ENCODE peak calls at places on chromosomes 6 and 20, in seven cellular contexts. B, W, I, M, Q, A and C are unnamed samples. For H3K36me3, the result is how much of the 10 kb centered on the place peaks cover.

GRCh38 chr6:131754088-131754487 is 43.3 kb upstream of the CTAGE9 start:
- DNase-seq in B (no peak), M (no peak), Q (no peak), W (no peak), A (no peak), I (no peak), C (no peak)

GRCh38 chr20:33656783-33657703 is 5.1 kb upstream of the C20orf144 start:
- DNase-seq in B (peak), Q (peak), A (no peak), I (no peak), M (no peak), W (no peak), C (no peak)

GRCh38 chr20:568097-568864 is 24.7 kb upstream of the CSNK2A1 start:
- DNase-seq in B (no peak), A (no peak), W (peak), M (no peak), Q (no peak), I (no peak), C (no peak)

GRCh38 chr6:110589865-110590513 is 113.6 kb upstream of the SLC22A16 start:
- DNase-seq in M (no peak), Q (no peak), B (no peak), W (no peak), I (no peak), A (no peak), C (no peak)

GRCh38 chr6:100673641-100674040 is 207.5 kb downstream of the ASCC3 start:
- DNase-seq in I (no peak), A (no peak), Q (no peak), W (no peak), B (no peak), M (no peak), C (no peak)

GRCh38 chr20:24692429-24693190 is 223.2 kb downstream of the SYNDIG1 start:
- DNase-seq in A (peak), Q (no peak), M (no peak), I (no peak), B (peak), W (no peak), C (no peak)

GRCh38 chr6:150409576-150410066 is 40.8 kb downstream of the IYD start:
- DNase-seq in A (peak), M (no peak), I (peak), Q (peak), W (no peak), B (no peak), C (peak)

GRCh38 chr6:157808405-157808950 is 14.6 kb upstream of the SNX9 start:
- DNase-seq in Q (no peak), A (no peak), M (no peak), W (no peak), B (no peak), I (no peak), C (no peak)

GRCh38 chr20:62496525-62497218 is 20.9 kb upstream of the GATA5 start:
- DNase-seq in W (peak), B (no peak), I (peak), M (no peak), A (no peak), Q (no peak), C (no peak)

GRCh38 chr20:39829255-39829654 is 859.8 kb downstream of the MAFB start:
- DNase-seq in I (no peak), Q (no peak), W (no peak), M (peak), A (no peak), B (no peak), C (no peak)

GRCh38 chr20:21309678-21310467 is 6.7 kb downstream of the XRN2 start:
- DNase-seq in I (no peak), B (no peak), W (no peak), Q (no peak), A (no peak), M (no peak), C (no peak)

GRCh38 chr6:10014561-10014960 is 400.3 kb downstream of the TFAP2A start:
- DNase-seq in M (no peak), I (no peak), A (no peak), B (no peak), W (no peak), Q (no peak), C (no peak)

GRCh38 chr6:115932481-115932880 is 128.2 kb downstream of the FRK start:
- DNase-seq in Q (no peak), A (no peak), B (no peak), I (no peak), W (no peak), M (no peak), C (no peak)

GRCh38 chr6:140546640-140547039 is 1172.2 kb upstream of the CITED2 start:
- DNase-seq in Q (no peak), A (no peak), M (no peak), W (no peak), I (no peak), B (no peak), C (no peak)

GRCh38 chr6:87276624-87277023 is 45.8 kb upstream of the SMIM8 start:
- DNase-seq in I (no peak), M (no peak), A (no peak), Q (no peak), W (no peak), B (no peak), C (no peak)

GRCh38 chr20:51860015-51860882 is 57.9 kb upstream of the SALL4 start:
- DNase-seq in I (peak), M (no peak), A (no peak), Q (no peak), W (no peak), B (no peak), C (no peak)

GRCh38 chr6:20286968-20287565 is 74.8 kb upstream of the MBOAT1 start:
- DNase-seq in B (no peak), M (no peak), W (no peak), Q (no peak), A (no peak), I (no peak), C (no peak)

GRCh38 chr20:51966296-51966971 is 164.1 kb upstream of the SALL4 start:
- DNase-seq in Q (no peak), A (peak), B (peak), W (no peak), I (peak), M (peak), C (peak)

GRCh38 chr6:151958332-151958731 is 150.8 kb downstream of the ESR1 start:
- DNase-seq in Q (no peak), W (no peak), A (no peak), M (no peak), I (no peak), B (no peak), C (no peak)

GRCh38 chr6:161922631-161923119 is 648.8 kb upstream of the AGPAT4 start:
- DNase-seq in B (no peak), W (no peak), A (peak), Q (no peak), M (no peak), I (peak), C (peak)

GRCh38 chr6:30880563-30881252 is 3.6 kb upstream of the DDR1 start:
- DNase-seq in W (peak), M (no peak), B (no peak), I (no peak), A (no peak), Q (no peak), C (no peak)

GRCh38 chr6:14499309-14499708 is 381.7 kb downstream of the CD83 start:
- DNase-seq in B (no peak), I (no peak), W (no peak), Q (no peak), M (no peak), A (no peak), C (no peak)

GRCh38 chr20:50726955-50727791 is 4.2 kb upstream of the PARD6B start:
- DNase-seq in M (no peak), Q (no peak), B (no peak), I (no peak), W (no peak), A (no peak), C (no peak)

GRCh38 chr6:27161946-27162603 is 85.4 kb upstream of the PRSS16 start:
- DNase-seq in W (no peak), I (no peak), B (no peak), A (no peak), Q (no peak), M (no peak), C (no peak)

GRCh38 chr6:51273228-51273961 is 454.7 kb downstream of the TFAP2B start:
- DNase-seq in I (no peak), M (no peak), A (no peak), Q (no peak), B (no peak), W (no peak), C (no peak)

GRCh38 chr6:3349388-3350251 is 90.9 kb downstream of the PSMG4 start:
- DNase-seq in I (no peak), B (peak), M (no peak), Q (no peak), W (no peak), A (no peak), C (no peak)

GRCh38 chr6:157631388-157631787 is 191.7 kb upstream of the SNX9 start:
- DNase-seq in W (no peak), M (no peak), Q (no peak), B (peak), I (no peak), A (no peak), C (no peak)

GRCh38 chr20:8722277-8722928 is 346.5 kb upstream of the PLCB4 start:
- DNase-seq in W (no peak), Q (no peak), B (no peak), I (peak), A (no peak), M (no peak), C (peak)

GRCh38 chr20:41903614-41904013 is 285.4 kb upstream of the CHD6 start:
- DNase-seq in I (no peak), Q (no peak), W (no peak), B (no peak), M (no peak), A (no peak), C (no peak)

GRCh38 chr20:41897708-41898107 is 279.5 kb upstream of the CHD6 start:
- DNase-seq in Q (no peak), A (no peak), B (no peak), M (no peak), I (no peak), W (no peak), C (no peak)

GRCh38 chr20:41895633-41896032 is 277.5 kb upstream of the CHD6 start:
- DNase-seq in I (no peak), W (no peak), M (no peak), Q (no peak), B (no peak), A (no peak), C (no peak)

GRCh38 chr20:41905186-41905585 is 287.0 kb upstream of the CHD6 start:
- DNase-seq in M (no peak), Q (no peak), A (no peak), W (no peak), I (no peak), B (no peak), C (no peak)

DNA sequence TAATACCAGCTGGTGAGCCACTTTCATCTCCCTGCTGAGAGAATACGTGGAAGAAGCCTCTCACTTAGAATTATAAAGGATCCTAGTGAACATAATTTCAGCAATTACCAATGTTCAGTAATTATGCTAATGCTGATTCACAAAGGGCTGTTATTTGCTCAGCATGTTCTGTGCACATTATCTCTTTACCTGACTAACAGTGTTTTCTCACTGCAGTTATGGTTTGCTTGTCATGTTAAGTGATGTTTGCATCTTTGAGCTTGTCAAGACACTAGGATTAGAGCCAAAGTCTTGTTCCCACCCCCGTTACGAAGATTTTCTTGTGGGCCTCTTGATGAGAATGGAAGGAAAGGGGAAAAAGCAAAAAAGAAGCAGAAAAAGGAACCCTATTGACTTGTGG is 282.1 kb upstream of the CHD6 start:
- DNase-seq in I (no peak), M (no peak), A (no peak), B (no peak), Q (no peak), W (no peak), C (no peak)
- TF ChIP-seq EP300 in I (no peak), M (no peak), A (no peak), B (no peak), Q (no peak), W (no peak), C (no peak)

GRCh38 chr6:43021270-43022047 is at the start of gene RRP36:
- DNase-seq in M (no peak), W (peak), I (peak), B (peak), A (peak), Q (peak), C (peak)
- H3K36me3 ChIP-seq in M (under half), W (under half), I (under half), B (under half), A (under half), Q (under half), C (under half)

GRCh38 chr6:89353118-89353556 is 615 bp upstream of the UBE2J1 start:
- DNase-seq in W (no peak), A (no peak), B (no peak), M (no peak), Q (peak), I (no peak), C (no peak)

GRCh38 chr6:89353702-89354392 is 1.3 kb upstream of the UBE2J1 start:
- DNase-seq in M (no peak), B (no peak), Q (no peak), A (no peak), W (no peak), I (no peak), C (no peak)

GRCh38 chr6:89351632-89352328 is 742 bp downstream of the UBE2J1 start:
- DNase-seq in B (no peak), I (no peak), W (no peak), A (no peak), Q (no peak), M (no peak), C (no peak)

GRCh38 chr6:89350281-89351037 is 2.1 kb downstream of the UBE2J1 start:
- DNase-seq in M (no peak), A (no peak), W (no peak), B (no peak), I (no peak), Q (no peak), C (no peak)

DNA sequence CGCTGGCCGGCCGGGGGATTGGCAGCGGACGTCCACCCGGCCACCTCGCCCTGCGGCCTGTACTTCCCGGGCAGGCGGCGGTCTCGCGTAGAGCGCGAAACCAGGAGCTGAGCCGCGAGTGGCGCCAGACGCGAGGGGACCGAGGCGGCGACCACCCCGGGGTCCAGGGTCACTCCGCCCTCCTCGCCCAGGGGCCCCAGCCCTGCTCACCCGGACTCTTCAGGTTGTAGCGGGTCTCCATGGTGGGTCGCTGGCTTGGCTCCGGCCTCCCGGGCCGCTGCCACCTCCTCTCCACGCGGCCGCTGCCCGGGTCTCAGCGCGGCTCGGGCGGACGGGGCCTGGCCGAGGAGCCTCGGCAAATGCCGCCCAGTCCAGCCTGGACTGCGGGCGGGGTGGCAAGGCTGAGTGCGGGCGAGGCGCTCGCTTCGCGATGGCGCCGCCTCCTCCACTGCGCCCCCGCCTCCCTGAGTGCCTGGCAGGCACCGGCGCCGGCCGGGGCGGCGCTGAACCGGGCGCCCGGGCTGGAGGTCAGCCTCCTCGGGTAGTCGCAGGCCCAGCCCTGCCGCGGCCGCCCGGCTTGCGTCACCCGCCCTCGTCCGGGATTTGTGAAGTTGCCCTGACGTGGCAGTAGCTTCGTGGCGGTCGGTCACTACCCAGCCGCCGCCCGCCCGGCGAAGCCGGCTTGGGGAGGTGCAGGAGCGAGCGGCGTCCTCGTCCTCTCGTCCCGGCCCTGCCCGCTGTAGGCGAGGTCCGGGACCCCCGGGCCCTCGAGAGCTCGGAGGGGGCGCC is at the start of gene UBE2J1:
- DNase-seq in W (peak), B (peak), Q (peak), A (peak), M (no peak), I (peak), C (peak)
- TF ChIP-seq POLR2A in W (peak), B (peak), Q (peak), A (no peak), M (peak), I (peak), C (no peak)

DNA sequence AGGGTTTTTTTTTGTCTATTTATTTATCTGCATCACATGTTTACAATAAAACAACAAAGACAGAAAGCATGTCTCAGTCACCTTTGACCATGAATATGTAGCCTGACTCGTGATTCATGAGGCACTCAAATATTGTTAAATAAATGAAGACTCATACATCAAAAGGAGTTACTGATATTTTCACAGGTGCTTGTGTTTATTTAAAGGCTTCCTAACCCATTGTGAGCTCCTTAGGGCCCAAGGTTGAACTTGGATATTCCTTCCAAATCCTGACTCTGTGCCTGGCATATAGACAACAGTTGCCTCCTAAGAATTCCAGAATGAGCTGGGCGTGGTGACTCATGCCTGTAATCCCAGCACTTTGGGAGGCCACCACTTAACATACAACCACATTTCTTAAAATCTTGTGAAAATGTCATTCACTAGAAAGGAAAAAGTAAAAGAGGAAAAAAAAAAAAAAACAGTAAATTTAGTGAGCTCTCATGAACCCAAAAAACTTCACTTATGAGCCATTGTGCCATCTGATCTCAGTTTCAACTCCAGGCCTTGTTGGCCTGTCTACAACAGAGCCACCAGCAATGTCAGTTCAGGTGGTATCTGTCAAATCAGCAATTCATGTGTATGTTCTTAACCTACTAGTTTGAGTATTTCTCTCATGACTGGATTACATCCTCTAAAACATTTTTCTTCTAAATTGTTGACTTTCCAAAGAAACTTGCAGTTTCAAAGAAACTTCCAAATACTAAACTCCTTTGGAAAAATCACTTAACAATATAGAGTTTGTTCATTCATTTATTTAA is 162.7 kb upstream of the MARCKS start:
- DNase-seq in A (no peak), W (no peak), I (no peak), Q (no peak), B (no peak), M (no peak), C (no peak)
- TF ChIP-seq EP300 in A (no peak), W (no peak), I (no peak), Q (no peak), B (no peak), M (no peak), C (no peak)

GRCh38 chr20:44901972-44902371 is 7.9 kb upstream of the PABPC1L start:
- DNase-seq in Q (no peak), A (no peak), I (no peak), W (no peak), M (no peak), B (no peak), C (no peak)
- H3K36me3 ChIP-seq in Q (under half), A (under half), I (under half), W (under half), M (under half), B (under half), C (under half)

GRCh38 chr20:36778831-36779655 is 5.5 kb upstream of the DSN1 start:
- DNase-seq in B (no peak), Q (no peak), M (no peak), I (no peak), A (no peak), W (peak), C (no peak)
- TF ChIP-seq POLR2A in B (no peak), Q (no peak), M (no peak), I (no peak), A (no peak), W (no peak), C (no peak)

GRCh38 chr6:35044145-35044745 is 96.9 kb downstream of the TCP11 start:
- DNase-seq in A (no peak), M (no peak), W (no peak), Q (no peak), B (peak), I (peak), C (no peak)
- TF ChIP-seq EP300 in A (no peak), M (no peak), W (no peak), Q (no peak), B (no peak), I (no peak), C (peak)